ENCODE peak calls at places on chromosome 11, in ten cellular contexts. H is suprapubic skin, Q is stomach, P is K562, M is esophagus muscularis mucosa, R is sigmoid colon, D is GM12878, U is upper lobe of left lung, Y is H1, N is HepG2. I is an unnamed sample.

GRCh38 chr11:568306-569259 is 7.7 kb upstream of the PHRF1 start:
- DNase-seq in H (peak), M (peak), Q (peak), N (peak), P (peak), U (peak), R (peak), Y (peak), D (peak), I (peak)

GRCh38 chr11:133815636-133816035 is 29.7 kb downstream of the SPATA19 start:
- DNase-seq in R (no peak), Y (no peak), Q (no peak), N (no peak), M (no peak), U (no peak), D (no peak), H (no peak), P (no peak), I (no peak)

GRCh38 chr11:68684385-68685356 is at the start of gene GAL:
- DNase-seq in N (no peak), M (no peak), D (no peak), P (peak), H (no peak), Q (no peak), R (peak), Y (no peak), U (no peak), I (no peak)

GRCh38 chr11:128886401-128887119 is 4.6 kb upstream of the KCNJ5 start:
- DNase-seq in M (no peak), Y (no peak), H (no peak), P (no peak), N (no peak), U (peak), R (no peak), Q (peak), D (no peak), I (peak)

GRCh38 chr11:44630511-44631210 is 65.2 kb downstream of the CD82 start:
- DNase-seq in Q (peak), U (no peak), M (no peak), D (no peak), Y (no peak), P (no peak), H (peak), R (peak), N (no peak), I (peak)

GRCh38 chr11:19978668-19979518 is 181.4 kb downstream of the DBX1 start:
- DNase-seq in Q (no peak), N (peak), U (peak), H (no peak), P (peak), R (peak), M (no peak), D (peak), Y (no peak), I (no peak)

GRCh38 chr11:123452799-123453198 is 22.7 kb downstream of the GRAMD1B start:
- DNase-seq in Y (no peak), R (no peak), U (no peak), P (no peak), H (no peak), N (no peak), M (no peak), D (no peak), Q (no peak), I (no peak)

GRCh38 chr11:6655790-6656580 is at the start of gene DCHS1:
- DNase-seq in H (no peak), P (no peak), M (peak), U (no peak), R (peak), N (no peak), D (no peak), Q (no peak), Y (peak), I (peak)

GRCh38 chr11:35529971-35530495 is 4.6 kb upstream of the PAMR1 start:
- DNase-seq in N (no peak), U (no peak), Q (no peak), R (peak), Y (no peak), H (no peak), D (no peak), P (no peak), M (no peak), I (no peak)

GRCh38 chr11:78651923-78652602 is 77.4 kb upstream of the NARS2 start:
- DNase-seq in D (no peak), Y (peak), M (peak), Q (no peak), N (no peak), P (no peak), R (no peak), H (no peak), U (no peak), I (no peak)

GRCh38 chr11:45884596-45885185 is 760 bp upstream of the MAPK8IP1 start:
- DNase-seq in N (no peak), R (no peak), Q (no peak), H (no peak), U (no peak), Y (no peak), D (no peak), M (no peak), P (no peak), I (no peak)

GRCh38 chr11:45885274-45885920 is at the start of gene MAPK8IP1:
- DNase-seq in P (peak), U (peak), H (no peak), R (no peak), Y (peak), N (peak), D (no peak), Q (peak), M (no peak), I (peak)

GRCh38 chr11:45880772-45881570 is 4.5 kb upstream of the MAPK8IP1 start:
- DNase-seq in N (no peak), H (no peak), M (no peak), Y (no peak), D (no peak), U (no peak), R (peak), P (no peak), Q (no peak), I (no peak)

GRCh38 chr11:45879803-45880685 is 5.4 kb upstream of the MAPK8IP1 start:
- DNase-seq in U (no peak), N (no peak), H (no peak), D (no peak), Q (no peak), R (no peak), M (no peak), Y (no peak), P (peak), I (no peak)

DNA sequence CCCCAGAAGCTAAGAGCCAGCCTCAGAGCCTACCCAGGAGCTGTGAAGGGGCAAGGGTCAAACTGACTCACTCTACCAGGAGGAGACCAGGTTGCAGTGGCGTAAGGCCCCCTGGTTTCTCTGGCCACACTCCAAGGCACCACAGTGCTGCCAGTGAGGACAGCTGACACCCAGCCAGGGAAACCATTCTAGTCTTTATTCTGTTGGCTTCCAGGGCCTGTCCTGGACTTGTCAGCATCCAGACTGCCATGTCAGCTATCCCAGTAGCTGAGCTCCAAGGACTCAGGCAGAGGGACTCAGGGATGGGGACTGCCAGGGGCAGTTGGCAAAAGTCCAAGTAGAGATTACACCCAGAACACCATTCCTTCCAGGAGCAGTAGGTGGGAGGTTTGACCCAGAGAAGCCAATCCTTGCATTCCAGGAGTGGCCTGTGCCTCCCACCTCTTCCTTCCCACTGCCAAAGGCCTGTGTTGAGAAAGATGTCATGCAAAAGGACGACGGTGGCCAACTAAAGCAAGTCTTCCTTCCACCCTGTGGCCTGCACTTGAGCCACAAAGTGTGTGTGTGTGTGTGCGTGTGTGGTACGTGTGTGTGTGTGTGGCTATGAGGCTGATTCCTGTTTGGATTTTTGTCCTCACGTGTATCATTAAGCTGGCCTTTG is 3.6 kb upstream of the MAPK8IP1 start:
- DNase-seq in M (no peak), Q (no peak), P (no peak), U (no peak), H (no peak), Y (no peak), N (no peak), R (no peak), D (no peak), I (no peak)
- TF ChIP-seq POLR2A in M (no peak), Q (no peak), P (no peak), U (no peak), H (no peak), Y (no peak), N (no peak), R (no peak), D (no peak), I (no peak)

GRCh38 chr11:61474234-61474633 is 34.3 kb upstream of the LRRC10B start:
- DNase-seq in M (no peak), Q (no peak), D (no peak), P (no peak), H (no peak), Y (no peak), U (no peak), R (no peak), N (no peak), I (no peak)

GRCh38 chr11:61473370-61474025 is 35.1 kb upstream of the LRRC10B start:
- DNase-seq in N (no peak), U (no peak), P (no peak), M (no peak), D (no peak), Q (no peak), H (no peak), Y (no peak), R (no peak), I (no peak)

GRCh38 chr11:61475433-61475832 is 33.1 kb upstream of the LRRC10B start:
- DNase-seq in U (no peak), M (no peak), Q (no peak), P (no peak), Y (no peak), H (no peak), D (no peak), R (no peak), N (no peak), I (no peak)

GRCh38 chr11:61472282-61472681 is 36.3 kb upstream of the LRRC10B start:
- DNase-seq in Y (no peak), U (peak), H (peak), P (no peak), M (no peak), D (no peak), R (peak), N (no peak), Q (no peak), I (no peak)

GRCh38 chr11:61472868-61473267 is 35.7 kb upstream of the LRRC10B start:
- DNase-seq in N (no peak), M (no peak), Q (no peak), R (peak), H (no peak), D (no peak), Y (no peak), U (peak), P (no peak), I (no peak)
- TF ChIP-seq POLR2AphosphoS5 in N (no peak), M (no peak), Q (no peak), R (peak), H (no peak), D (no peak), Y (no peak), U (no peak), P (no peak), I (peak)

GRCh38 chr11:92510591-92510990 is 286.0 kb downstream of the FAT3 start:
- DNase-seq in N (no peak), Y (no peak), R (no peak), P (no peak), Q (no peak), U (no peak), H (no peak), M (no peak), D (no peak), I (no peak)
- TF ChIP-seq EP300 in N (no peak), Y (no peak), R (no peak), P (no peak), Q (no peak), U (no peak), H (no peak), M (no peak), D (no peak), I (no peak)

GRCh38 chr11:119728651-119729580 is at the start of gene NECTIN1:
- DNase-seq in N (peak), Y (peak), Q (peak), U (peak), P (peak), D (no peak), R (peak), M (peak), H (peak), I (peak)
- TF ChIP-seq POLR2A in N (peak), Y (no peak), Q (no peak), U (peak), P (no peak), D (peak), R (no peak), M (no peak), H (peak), I (peak)

DNA sequence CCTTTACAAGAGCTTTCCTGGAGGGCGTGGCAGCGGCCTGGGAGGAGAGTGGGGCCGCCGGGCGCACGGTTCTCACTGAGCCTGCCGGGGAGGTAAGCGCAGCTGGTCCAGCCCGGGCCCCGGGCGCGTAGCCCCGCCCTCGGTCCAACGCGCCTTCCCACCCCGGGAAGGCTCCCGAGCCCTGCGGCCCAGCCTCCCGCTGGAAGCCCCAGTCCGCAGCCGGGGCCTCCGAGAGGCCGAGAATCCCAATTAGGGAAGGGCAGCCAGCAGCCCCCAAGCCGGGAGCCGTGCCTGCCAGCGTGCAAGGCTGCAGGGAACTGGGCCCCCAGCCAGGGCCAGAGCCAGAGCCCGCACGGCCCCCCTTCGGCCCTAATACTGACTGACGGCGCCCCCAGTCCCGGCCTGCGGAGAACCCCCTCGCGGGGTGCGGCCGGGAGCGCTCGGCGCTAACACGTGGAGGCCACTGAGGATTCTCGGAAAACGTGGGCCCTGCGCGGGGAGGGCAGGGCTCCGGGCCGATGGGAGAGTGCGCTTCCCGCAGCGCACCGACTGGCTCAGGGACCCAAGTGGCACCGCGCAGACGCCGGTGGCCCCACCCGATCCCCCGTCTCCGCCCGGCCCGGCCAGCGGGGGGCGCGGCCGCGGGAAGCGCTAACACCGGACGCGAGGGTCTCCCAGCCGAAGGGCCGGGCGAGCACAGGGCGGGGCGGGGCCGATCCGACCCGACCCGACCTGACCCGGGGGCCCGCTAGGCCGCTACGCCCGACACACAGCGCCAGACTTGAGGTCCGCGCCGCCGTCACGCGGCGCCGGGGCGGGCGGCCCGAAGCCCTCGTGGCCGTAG is 5.7 kb downstream of the ZFTA start:
- DNase-seq in M (no peak), R (peak), Y (peak), P (no peak), Q (peak), D (no peak), U (no peak), N (no peak), H (no peak), I (peak)
- TF ChIP-seq POLR2AphosphoS5 in M (no peak), R (peak), Y (no peak), P (no peak), Q (no peak), D (no peak), U (no peak), N (no peak), H (no peak), I (no peak)

DNA sequence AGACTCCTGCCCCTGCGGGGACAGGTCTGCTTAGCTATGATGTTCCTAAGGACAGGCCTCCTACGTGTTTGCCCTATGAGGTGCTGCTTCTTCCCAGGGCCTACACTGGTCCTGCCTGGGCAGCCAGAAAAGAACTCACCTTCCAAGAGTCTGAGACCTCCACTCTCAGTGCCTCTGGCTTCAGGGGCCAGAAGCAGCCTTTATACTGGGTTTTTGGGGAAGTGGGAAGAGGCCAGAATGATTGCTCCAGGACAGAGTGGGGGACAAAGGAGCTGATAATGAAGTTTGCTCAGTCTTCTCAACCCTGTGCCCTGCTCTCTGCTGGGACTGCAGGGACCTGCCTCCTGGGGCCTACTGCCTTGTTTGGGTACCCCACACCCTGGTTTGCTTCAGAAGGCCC is at the start of gene PRG3:
- DNase-seq in H (no peak), Y (no peak), U (no peak), R (no peak), D (no peak), P (no peak), M (no peak), N (no peak), Q (no peak), I (no peak)
- TF ChIP-seq EP300 in H (no peak), Y (no peak), U (no peak), R (no peak), D (no peak), P (no peak), M (no peak), N (no peak), Q (no peak), I (no peak)

GRCh38 chr11:84795698-84796097 is 831.4 kb downstream of the DLG2 start:
- DNase-seq in R (no peak), D (no peak), H (no peak), N (no peak), P (no peak), Y (no peak), M (no peak), U (no peak), Q (no peak), I (no peak)

GRCh38 chr11:84788220-84788619 is 838.9 kb downstream of the DLG2 start:
- DNase-seq in M (no peak), Q (no peak), N (no peak), P (no peak), D (no peak), R (no peak), H (no peak), U (no peak), Y (no peak), I (no peak)

GRCh38 chr11:84793318-84793717 is 833.8 kb downstream of the DLG2 start:
- DNase-seq in D (no peak), P (no peak), N (no peak), R (no peak), U (no peak), M (no peak), H (no peak), Y (no peak), Q (no peak), I (no peak)

GRCh38 chr11:84794663-84795443 is 832.3 kb downstream of the DLG2 start:
- DNase-seq in D (no peak), H (no peak), R (no peak), N (no peak), Y (no peak), P (no peak), U (no peak), Q (no peak), M (no peak), I (no peak)

GRCh38 chr11:84790849-84791427 is 836.2 kb downstream of the DLG2 start:
- DNase-seq in D (no peak), P (no peak), R (no peak), Q (no peak), N (no peak), U (no peak), Y (no peak), M (no peak), H (no peak), I (no peak)
- TF ChIP-seq POLR2A in D (no peak), P (no peak), R (no peak), Q (no peak), N (no peak), U (no peak), Y (no peak), M (no peak), H (no peak), I (no peak)

DNA sequence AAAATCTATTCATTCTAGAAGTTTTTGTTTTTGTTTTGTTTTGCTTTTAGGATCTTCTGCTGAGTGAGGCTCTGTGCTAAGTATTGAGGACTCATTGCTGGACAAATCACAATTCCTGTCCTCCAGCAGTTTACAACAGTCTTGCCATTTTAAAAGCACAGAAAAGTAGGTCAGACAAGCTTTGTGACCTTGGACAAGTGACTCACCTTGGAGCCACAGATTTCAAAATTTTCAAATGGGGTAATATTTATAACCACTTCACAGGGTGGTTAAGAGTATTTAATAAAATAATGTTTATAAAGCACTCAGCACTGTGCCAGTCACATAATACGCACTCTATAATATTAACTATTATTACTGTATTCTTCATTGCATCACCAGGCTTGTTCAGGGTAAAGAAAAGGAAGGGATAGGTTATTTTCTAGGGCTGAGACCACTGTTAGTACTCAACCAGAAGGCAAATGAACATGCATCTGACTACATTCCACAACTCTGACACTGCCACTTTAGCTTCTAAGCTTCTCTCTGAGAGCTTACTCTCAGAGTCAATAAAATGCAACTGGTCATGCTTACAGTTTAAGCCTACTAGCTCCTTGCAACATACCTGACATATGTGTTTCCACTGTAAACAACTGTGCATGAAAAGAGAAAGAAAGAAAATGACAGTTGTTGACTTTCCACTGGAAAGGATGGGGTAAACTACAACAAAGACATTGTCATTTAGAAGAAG is 63.2 kb upstream of the FIBIN start:
- DNase-seq in Y (no peak), M (no peak), Q (no peak), H (no peak), D (no peak), U (no peak), R (no peak), N (no peak), P (no peak), I (no peak)
- TF ChIP-seq POLR2AphosphoS5 in Y (no peak), M (no peak), Q (no peak), H (no peak), D (no peak), U (no peak), R (no peak), N (no peak), P (no peak), I (no peak)

GRCh38 chr11:69834251-69834650 is 15.0 kb upstream of the FGF3 start:
- DNase-seq in M (no peak), H (peak), D (no peak), N (no peak), Y (no peak), Q (no peak), U (no peak), P (no peak), R (no peak), I (no peak)

GRCh38 chr11:69832561-69833413 is 13.6 kb upstream of the FGF3 start:
- DNase-seq in H (peak), M (no peak), D (no peak), Q (no peak), P (no peak), U (no peak), N (no peak), R (peak), Y (peak), I (no peak)

GRCh38 chr11:69837791-69838190 is 18.6 kb upstream of the FGF3 start:
- DNase-seq in P (no peak), N (no peak), Y (no peak), R (peak), D (no peak), Q (no peak), U (no peak), M (no peak), H (no peak), I (no peak)

GRCh38 chr11:69836401-69836800 is 17.2 kb upstream of the FGF3 start:
- DNase-seq in Y (no peak), H (no peak), R (peak), D (no peak), U (no peak), P (no peak), M (no peak), N (no peak), Q (no peak), I (no peak)

GRCh38 chr11:69834811-69835800 is 15.9 kb upstream of the FGF3 start:
- DNase-seq in N (no peak), Y (no peak), D (no peak), Q (no peak), R (peak), U (no peak), H (peak), P (no peak), M (no peak), I (no peak)
- TF ChIP-seq EP300 in N (no peak), Y (no peak), D (no peak), Q (no peak), R (no peak), U (no peak), H (no peak), P (no peak), M (no peak), I (no peak)

I was measured in transverse colon.